ENCODE peak calls at places on chromosomes 13 and 19, in seven cellular contexts. D, J, K, P, O, U and M are unnamed samples.
A peak's percentile ranks its signal among the peaks of the same experiment; 100 is the strongest.

GRCh38 chr19:6723108-6723618 is 2.7 kb upstream of the C3 start:
- DNase-seq in D (no peak), J (no peak), K (no peak), P (no peak), O (peak; percentile 93), U (no peak), M (peak; percentile 52)

GRCh38 chr19:19463348-19464117 is 51.8 kb downstream of the TSSK6 start:
- DNase-seq in D (no peak), J (no peak), K (no peak), P (no peak), O (no peak), U (no peak), M (no peak)

GRCh38 chr19:48991823-48992570 is 1.1 kb downstream of the GYS1 start:
- DNase-seq in D (no peak), J (no peak), K (peak; percentile 59), P (no peak), O (no peak), U (peak; percentile 73), M (peak; percentile 62)

GRCh38 chr13:34913040-34913439 is 29.0 kb upstream of the NBEA start:
- DNase-seq in D (no peak), J (no peak), K (no peak), P (peak; percentile 63), O (no peak), U (no peak), M (peak; percentile 23)

GRCh38 chr13:44575741-44576395 is at the start of gene TSC22D1:
- DNase-seq in D (no peak), J (no peak), K (peak; percentile 54), P (peak; percentile 63), O (no peak), U (no peak), M (peak; percentile 13)

GRCh38 chr19:40466219-40467006 is at the start of gene SPTBN4:
- DNase-seq in D (peak; percentile 40), J (no peak), K (no peak), P (peak; percentile 49), O (no peak), U (no peak), M (no peak)

GRCh38 chr13:48775285-48775684 is 121.6 kb downstream of the CYSLTR2 start:
- DNase-seq in D (no peak), J (no peak), K (no peak), P (no peak), O (no peak), U (no peak), M (no peak)

GRCh38 chr19:47232422-47233211 is 1.6 kb upstream of the BBC3 start:
- DNase-seq in D (no peak), J (no peak), K (no peak), P (no peak), O (no peak), U (no peak), M (no peak)

GRCh38 chr13:25762795-25763377 is 288.9 kb downstream of the SHISA2 start:
- DNase-seq in D (no peak), J (no peak), K (no peak), P (no peak), O (no peak), U (no peak), M (no peak)

GRCh38 chr13:44136693-44137268 is 236.8 kb upstream of the SERP2 start:
- DNase-seq in D (no peak), J (no peak), K (no peak), P (no peak), O (no peak), U (no peak), M (no peak)

GRCh38 chr19:18798384-18799352 is 7.6 kb upstream of the COMP start:
- DNase-seq in D (no peak), J (no peak), K (no peak), P (no peak), O (peak; percentile 75), U (no peak), M (no peak)

GRCh38 chr13:33543631-33544030 is 258.1 kb upstream of the STARD13 start:
- DNase-seq in D (no peak), J (no peak), K (no peak), P (no peak), O (no peak), U (peak; percentile 7), M (no peak)

GRCh38 chr19:11273288-11273687 is 11.0 kb upstream of the DOCK6 start:
- DNase-seq in D (no peak), J (no peak), K (no peak), P (no peak), O (no peak), U (no peak), M (no peak)

GRCh38 chr19:23527797-23528196 is 132.5 kb upstream of the ZNF91 start:
- DNase-seq in D (peak; percentile 27), J (no peak), K (no peak), P (no peak), O (no peak), U (no peak), M (no peak)

GRCh38 chr13:24167666-24168391 is 7.3 kb downstream of the SPATA13 start:
- DNase-seq in D (no peak), J (no peak), K (no peak), P (no peak), O (no peak), U (no peak), M (no peak)

GRCh38 chr13:80499536-80500280 is 158.8 kb upstream of the SPRY2 start:
- DNase-seq in D (no peak), J (no peak), K (no peak), P (no peak), O (no peak), U (no peak), M (no peak)

GRCh38 chr13:94419304-94419943 is 60.1 kb downstream of the DCT start:
- DNase-seq in D (no peak), J (no peak), K (no peak), P (no peak), O (no peak), U (peak; percentile 12), M (no peak)

GRCh38 chr13:76570485-76570884 is 315.7 kb downstream of the KCTD12 start:
- DNase-seq in D (no peak), J (no peak), K (no peak), P (no peak), O (no peak), U (no peak), M (no peak)

GRCh38 chr13:29771247-29771646 is 79.2 kb downstream of the UBL3 start:
- DNase-seq in D (no peak), J (peak; percentile 37), K (peak; percentile 16), P (no peak), O (peak; percentile 23), U (peak; percentile 9), M (no peak)

GRCh38 chr13:75870397-75870801 is 234.3 kb downstream of the LMO7 start:
- DNase-seq in D (no peak), J (no peak), K (peak; percentile 46), P (peak; percentile 62), O (no peak), U (peak; percentile 12), M (peak; percentile 31)

GRCh38 chr19:42553292-42554045 is 25.2 kb upstream of the CEACAM1 start:
- DNase-seq in D (no peak), J (no peak), K (no peak), P (no peak), O (peak; percentile 40), U (no peak), M (no peak)

GRCh38 chr13:110365876-110366275 is 58.8 kb downstream of the COL4A2 start:
- DNase-seq in D (no peak), J (no peak), K (no peak), P (no peak), O (no peak), U (no peak), M (no peak)
- TF ChIP-seq JUND in D (no peak), J (no peak), K (no peak), P (no peak), O (no peak), U (no peak), M (no peak)

DNA sequence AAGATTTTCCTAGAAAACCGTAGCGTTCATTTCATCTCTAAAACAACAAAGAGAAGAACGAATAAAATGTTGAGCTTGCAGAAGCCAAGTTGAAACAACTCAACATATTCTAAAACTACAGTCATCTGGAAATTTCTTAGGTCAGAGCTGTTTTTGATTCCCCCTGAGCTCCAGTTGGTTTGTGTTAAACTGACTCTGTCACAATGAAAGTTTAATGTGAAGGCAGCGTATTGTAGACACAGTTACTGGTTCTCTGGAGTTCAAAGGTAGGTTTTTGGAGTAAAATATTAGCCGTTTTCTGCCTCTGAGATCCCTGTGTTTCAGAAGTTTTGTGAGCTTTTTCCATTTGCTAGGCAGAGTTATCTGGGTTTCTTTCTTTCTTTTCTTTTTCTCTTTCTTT is 2.2 kb downstream of the ARHGEF7 start:
- DNase-seq in D (no peak), J (no peak), K (no peak), P (no peak), O (no peak), U (no peak), M (no peak)
- TF ChIP-seq JUND in D (no peak), J (no peak), K (no peak), P (no peak), O (no peak), U (no peak), M (no peak)

DNA sequence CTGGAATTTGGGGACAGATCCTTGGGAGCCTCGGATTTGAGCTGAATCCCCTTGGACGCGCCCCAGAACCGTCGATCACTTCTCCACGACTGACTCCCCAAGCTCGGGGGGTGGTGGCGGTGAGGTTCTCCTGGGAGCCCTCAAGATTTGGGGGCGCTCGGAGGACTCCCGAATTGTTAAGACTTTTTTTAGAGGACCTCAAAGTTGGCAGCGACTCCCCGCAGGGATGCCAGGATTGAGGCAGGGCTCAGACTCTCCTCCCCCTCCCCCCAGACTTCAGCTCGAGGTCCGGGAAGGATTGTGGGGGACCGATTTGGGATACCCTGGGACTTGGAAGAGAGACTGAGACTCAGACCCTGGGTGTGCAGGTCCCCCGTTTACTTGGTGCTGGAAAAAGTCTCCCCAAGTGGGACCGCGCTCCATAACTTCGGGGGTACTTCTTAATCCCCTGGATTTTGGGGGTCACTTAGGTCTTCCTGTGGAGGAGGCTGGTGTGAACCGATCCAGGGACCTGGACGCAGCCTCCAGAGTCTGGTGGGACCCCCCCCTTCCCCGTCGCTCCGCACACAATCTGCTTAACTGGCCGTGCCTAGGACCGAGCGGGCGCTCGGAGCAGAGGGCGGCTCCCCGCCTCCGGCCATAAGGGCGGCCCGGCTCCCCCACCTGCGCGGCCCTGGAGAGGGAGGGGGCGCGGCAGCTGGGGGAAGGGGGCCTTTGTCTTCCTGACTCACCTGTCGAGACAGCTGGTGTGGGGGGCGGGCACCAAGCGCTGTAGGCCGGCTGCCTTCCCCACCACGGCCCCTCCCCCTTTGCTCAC is 793 bp downstream of the VASP start:
- DNase-seq in D (no peak), J (no peak), K (no peak), P (peak; percentile 80), O (no peak), U (peak; percentile 76), M (no peak)
- TF ChIP-seq JUND in D (no peak), J (no peak), K (no peak), P (no peak), O (no peak), U (no peak), M (no peak)

GRCh38 chr13:105144020-105144419 is 1391.4 kb downstream of the EFNB2 start:
- DNase-seq in D (no peak), J (no peak), K (no peak), P (no peak), O (no peak), U (no peak), M (peak; percentile 4)

GRCh38 chr13:105139048-105139379 is 1396.4 kb downstream of the EFNB2 start:
- DNase-seq in D (no peak), J (no peak), K (no peak), P (no peak), O (no peak), U (no peak), M (no peak)

GRCh38 chr13:105135852-105136251 is 1399.6 kb downstream of the EFNB2 start:
- DNase-seq in D (no peak), J (no peak), K (peak; percentile 43), P (no peak), O (no peak), U (no peak), M (no peak)

GRCh38 chr13:105142556-105142955 is 1392.9 kb downstream of the EFNB2 start:
- DNase-seq in D (no peak), J (no peak), K (no peak), P (no peak), O (no peak), U (no peak), M (no peak)

GRCh38 chr13:105139380-105140285 is 1395.8 kb downstream of the EFNB2 start:
- DNase-seq in D (peak; percentile 87), J (peak; percentile 44), K (no peak), P (no peak), O (peak; percentile 13), U (no peak), M (peak; percentile 80)
- TF ChIP-seq JUND in D (no peak), J (peak; percentile 4), K (no peak), P (no peak), O (no peak), U (no peak), M (no peak)